ENCODE peak calls at places on chromosomes 13 and 19, in six cellular contexts. H is heart left ventricle, P is prostate gland, B is aorta, N is upper lobe of right lung, L is GM23338. F is an unnamed sample. For H3K27me3, the result is how much of the 10 kb centered on the place peaks cover.

GRCh38 chr13:109704771-109705628 is 81.4 kb downstream of the IRS2 start:
- DNase-seq in H (peak), N (peak), B (peak), L (no peak), P (no peak), F (peak)

GRCh38 chr19:27793128-27793643 is 1419.8 kb downstream of the UQCRFS1 start:
- DNase-seq in L (peak), H (peak), B (peak), P (peak), N (peak), F (peak)

GRCh38 chr13:110799246-110800236 is 86.0 kb downstream of the ING1 start:
- DNase-seq in P (no peak), B (peak), L (no peak), H (no peak), N (no peak), F (no peak)

GRCh38 chr13:99399623-99399974 is 92.4 kb upstream of the GPR183 start:
- DNase-seq in H (no peak), B (peak), L (no peak), P (no peak), N (no peak), F (no peak)

GRCh38 chr13:77055158-77055557 is 28.2 kb upstream of the FBXL3 start:
- DNase-seq in B (no peak), H (no peak), L (no peak), N (no peak), P (peak), F (no peak)

GRCh38 chr19:23436944-23437343 is 41.7 kb upstream of the ZNF91 start:
- DNase-seq in H (no peak), B (no peak), P (no peak), L (peak), N (no peak), F (no peak)

GRCh38 chr13:94620286-94620896 is 18.7 kb downstream of the GPR180 start:
- DNase-seq in N (no peak), H (no peak), B (no peak), P (no peak), L (peak), F (no peak)

GRCh38 chr13:73039201-73040108 is 19.4 kb upstream of the KLF5 start:
- DNase-seq in N (no peak), H (no peak), B (no peak), L (peak), P (no peak), F (no peak)

GRCh38 chr13:47211106-47211505 is 314.3 kb upstream of the HTR2A start:
- DNase-seq in N (no peak), P (no peak), H (no peak), L (peak), B (no peak), F (no peak)

GRCh38 chr13:27043013-27043412 is 128.6 kb downstream of the USP12 start:
- DNase-seq in L (peak), P (no peak), N (no peak), H (no peak), B (no peak), F (no peak)

GRCh38 chr13:38905861-38906260 is 84.8 kb downstream of the STOML3 start:
- DNase-seq in L (no peak), B (no peak), H (no peak), P (no peak), N (no peak), F (no peak)

GRCh38 chr13:20206065-20206725 is 13.5 kb upstream of the GJB2 start:
- DNase-seq in L (peak), P (no peak), B (no peak), H (no peak), N (no peak), F (no peak)

GRCh38 chr13:20209937-20210336 is 17.2 kb upstream of the GJB2 start:
- DNase-seq in H (no peak), N (no peak), B (no peak), P (no peak), L (no peak), F (no peak)

DNA sequence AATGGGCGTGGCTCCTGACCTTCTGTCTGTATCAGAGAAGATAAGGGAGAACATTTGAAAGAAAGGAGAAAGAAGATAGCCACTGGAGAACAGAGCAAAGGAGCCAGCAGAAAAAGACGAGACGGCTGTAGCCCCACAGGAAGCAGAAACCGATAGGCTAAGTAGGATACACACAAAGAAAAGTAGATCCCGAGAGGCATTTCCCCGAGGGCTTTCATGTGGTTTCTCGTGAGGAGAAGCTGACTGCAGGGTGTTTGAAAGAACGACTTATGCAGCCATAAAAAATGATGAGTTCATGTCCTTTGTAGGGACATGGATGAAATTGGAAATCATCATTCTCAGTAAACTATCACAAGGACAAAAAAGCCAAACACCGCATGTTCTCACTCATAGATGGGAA is 14.1 kb upstream of the GJB2 start:
- DNase-seq in P (no peak), B (no peak), L (no peak), N (no peak), H (no peak), F (no peak)
- H3K27me3 ChIP-seq in P (under half), B (under half), L (under half), N (under half), H (under half), F (under half)

DNA sequence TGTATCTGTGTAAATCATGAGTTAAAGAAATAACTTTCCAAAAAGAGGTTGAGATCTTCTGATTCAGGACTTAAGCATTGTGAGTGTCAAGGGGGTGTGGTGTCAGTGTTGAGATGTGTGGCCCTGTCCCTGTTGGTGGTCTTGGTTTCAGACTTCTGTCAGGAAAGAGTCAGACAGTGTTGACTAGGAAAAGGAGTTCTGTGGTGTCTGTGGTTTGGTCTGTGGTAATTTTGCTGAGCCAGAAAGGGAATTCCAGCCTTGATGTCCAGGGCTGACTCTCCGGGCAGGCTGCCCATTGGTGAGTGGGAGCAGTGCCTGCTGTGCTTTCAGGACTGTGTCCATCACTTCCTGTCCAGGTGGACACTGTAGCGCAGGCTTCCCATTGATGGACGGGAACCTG is 39.8 kb upstream of the IGFL4 start:
- DNase-seq in N (no peak), H (no peak), P (no peak), B (no peak), L (no peak), F (peak)
- H3K27me3 ChIP-seq in N (under half), H (under half), P (under half), B (under half), L (under half), F (under half)

DNA sequence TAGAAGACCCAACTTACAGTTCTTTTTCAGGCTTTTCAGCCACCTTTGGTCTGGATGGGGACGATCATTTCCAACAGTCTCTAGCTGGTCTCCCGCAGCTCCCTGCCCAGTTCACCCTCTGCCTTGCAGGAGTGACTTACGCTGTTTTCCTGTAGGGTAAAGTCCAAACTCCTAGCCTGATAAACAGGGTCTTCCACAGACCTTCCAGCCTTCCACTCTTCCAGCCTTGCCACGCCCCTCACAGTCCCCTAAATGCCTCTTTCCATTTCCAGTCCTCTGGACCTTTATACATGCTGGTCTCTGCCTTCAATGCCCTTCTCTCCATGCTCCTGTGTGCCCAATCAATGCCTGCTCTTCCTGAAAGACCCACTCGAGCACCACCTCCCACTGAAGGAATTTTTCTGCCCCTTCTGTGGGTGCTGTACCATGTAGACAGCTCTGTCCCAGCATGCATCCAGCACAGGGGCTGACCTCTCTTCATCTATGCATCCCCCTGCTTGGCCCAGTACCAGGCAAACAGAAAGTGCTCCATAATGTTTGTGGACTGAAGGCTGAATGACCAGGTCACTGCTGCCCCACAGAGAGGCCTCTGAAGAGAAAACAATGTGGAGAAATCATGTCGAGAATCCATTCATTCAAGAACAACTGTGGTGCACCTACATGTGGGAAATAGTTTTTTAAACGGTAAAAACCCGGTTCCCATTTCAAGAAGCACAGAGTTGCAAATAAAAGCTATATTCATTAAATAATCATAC is 4.6 kb downstream of the ATP7B start:
- DNase-seq in L (no peak), B (no peak), P (no peak), H (no peak), N (no peak), F (no peak)
- H3K27me3 ChIP-seq in L (under half), B (under half), P (under half), H (under half), N (under half), F (under half)

DNA sequence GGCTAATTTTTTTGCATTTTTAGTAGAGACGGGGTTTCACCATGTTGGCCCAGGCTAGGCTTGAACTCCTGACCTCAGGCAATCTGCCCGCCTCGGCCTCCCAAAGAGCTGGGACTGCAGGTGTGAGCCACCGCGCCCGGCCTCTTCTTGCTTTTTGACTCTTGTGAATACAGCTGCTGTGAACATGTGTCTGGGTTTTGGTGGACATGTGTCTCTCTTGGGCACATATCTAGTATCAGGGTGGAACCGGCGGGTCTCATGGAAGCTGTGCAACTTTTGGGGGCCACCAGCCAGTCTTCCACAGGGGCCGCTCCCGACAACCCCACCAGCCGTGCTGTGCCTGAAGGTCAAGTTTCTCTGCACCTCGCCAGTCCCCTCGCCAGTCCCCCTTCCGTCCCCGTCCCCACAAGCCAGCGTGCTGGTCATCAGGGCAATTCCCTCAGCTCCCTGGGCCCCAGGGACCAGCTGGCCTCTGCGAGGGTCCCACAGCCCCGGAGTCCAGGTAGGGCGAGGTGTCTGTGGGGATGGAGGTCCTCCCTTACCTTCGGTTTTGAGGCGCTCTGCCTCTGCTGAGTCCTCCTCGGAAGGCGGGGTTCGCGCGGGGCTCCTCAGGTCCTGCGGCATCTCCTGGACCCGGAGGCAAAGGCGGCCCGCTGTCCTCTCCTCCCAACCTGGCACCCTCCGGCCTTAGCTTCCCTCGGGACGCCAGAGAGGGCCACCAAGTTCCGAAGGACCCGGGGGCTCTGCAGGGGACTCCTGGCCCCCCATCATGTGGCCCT is 16.3 kb downstream of the SGTA start:
- DNase-seq in P (no peak), B (no peak), L (no peak), H (no peak), N (no peak), F (no peak)
- H3K27me3 ChIP-seq in P (under half), B (under half), L (under half), H (under half), N (under half), F (under half)

GRCh38 chr19:32313866-32314265 is 31.5 kb upstream of the ZNF507 start:
- DNase-seq in H (no peak), L (no peak), N (no peak), B (no peak), P (no peak), F (no peak)

GRCh38 chr19:32322541-32322940 is 22.9 kb upstream of the ZNF507 start:
- DNase-seq in N (no peak), L (no peak), P (no peak), H (no peak), B (no peak), F (no peak)

GRCh38 chr19:32316034-32316433 is 29.4 kb upstream of the ZNF507 start:
- DNase-seq in P (no peak), N (no peak), H (no peak), L (peak), B (no peak), F (no peak)

GRCh38 chr19:32317045-32317444 is 28.4 kb upstream of the ZNF507 start:
- DNase-seq in B (no peak), H (no peak), L (peak), N (no peak), P (no peak), F (no peak)

DNA sequence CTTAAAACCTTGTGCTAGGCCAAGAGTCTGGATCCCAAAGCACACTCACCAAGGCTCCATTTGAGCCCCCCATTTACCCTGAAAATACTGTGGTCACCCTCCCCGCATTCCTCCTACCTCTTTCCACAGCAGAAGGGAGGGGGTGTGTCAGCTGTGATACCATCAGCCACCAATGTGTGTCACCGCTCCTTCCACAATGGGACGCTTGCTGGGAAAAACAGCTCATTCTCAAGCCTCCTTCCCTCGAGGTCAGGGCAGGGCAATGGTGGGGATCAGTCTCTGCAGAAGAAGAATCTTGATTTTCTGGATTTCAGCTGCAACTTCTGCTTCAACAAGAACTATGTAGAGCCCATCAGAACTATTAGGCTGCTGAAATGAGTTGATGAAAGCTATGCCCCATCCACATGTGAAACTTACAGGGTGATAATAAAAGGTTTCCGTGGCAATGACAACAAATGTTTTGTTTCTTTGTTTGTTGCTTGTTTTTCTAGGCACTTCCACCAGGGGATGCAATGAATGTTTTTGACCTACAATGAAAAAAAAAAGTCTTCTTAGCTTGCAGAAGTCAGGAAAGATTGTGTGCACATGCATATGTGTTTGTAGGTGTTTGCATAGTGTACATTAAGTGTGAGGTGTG is 26.4 kb upstream of the ZNF507 start:
- DNase-seq in H (no peak), B (no peak), P (no peak), N (no peak), L (peak), F (peak)
- H3K27me3 ChIP-seq in H (under half), B (under half), P (under half), N (under half), L (under half), F (under half)

GRCh38 chr19:4589579-4590410 is 30.3 kb upstream of the SEMA6B start:
- DNase-seq in P (no peak), N (no peak), B (no peak), L (peak), H (no peak), F (peak)
- H3K27me3 ChIP-seq in P (under half), N (under half), B (under half), L (under half), H (under half), F (under half)